ENCODE peak calls at places on chromosome 17, in seven cellular contexts. K is amniotic stem cell; T is OCI-LY7; B is CD8-positive, alpha-beta T cell; U is ovary; Y is stimulated activated CD4-positive, alpha-beta T cell treated with anti-CD3 and anti-CD28 coated beads, Interleukin-2, amount 100 ng/mL, for 4 hours; F is activated CD8-positive, alpha-beta T cell treated with anti-CD3 and anti-CD28 coated beads, Interleukin-2, amount 10 ng/mL, durations not matched to agents 7 days and 5 days. D is an unnamed sample.
A peak's percentile ranks its signal among the peaks of the same experiment; 100 is the strongest.

GRCh38 chr17:77691216-77692085 is 267.1 kb upstream of the TNRC6C start:
- DNase-seq in U (no peak), Y (no peak), T (peak; percentile 84), B (no peak), K (no peak), F (no peak), D (no peak)

GRCh38 chr17:59779521-59779920 is 72.1 kb downstream of the VMP1 start:
- DNase-seq in U (no peak), K (no peak), Y (no peak), F (no peak), B (no peak), T (no peak), D (no peak)

GRCh38 chr17:73228748-73229236 is 32.9 kb downstream of the CPSF4L start:
- DNase-seq in F (peak; percentile 42), U (peak; percentile 56), B (no peak), K (peak; percentile 47), Y (peak; percentile 6), T (no peak), D (peak; percentile 68)

GRCh38 chr17:50768348-50768761 is 1.0 kb upstream of the ANKRD40CL start:
- DNase-seq in K (no peak), T (no peak), B (no peak), U (no peak), Y (no peak), F (no peak), D (no peak)

GRCh38 chr17:81510798-81511549 is 1.6 kb downstream of the ACTG1 start:
- DNase-seq in U (no peak), Y (no peak), T (peak; percentile 54), B (peak; percentile 70), K (no peak), F (peak; percentile 71), D (peak; percentile 35)

GRCh38 chr17:7767425-7768021 is 50.0 kb downstream of the DNAH2 start:
- DNase-seq in U (no peak), F (no peak), T (no peak), K (no peak), B (no peak), Y (no peak), D (no peak)

GRCh38 chr17:72357764-72358365 is 237.0 kb downstream of the SOX9 start:
- DNase-seq in U (no peak), F (no peak), T (no peak), B (no peak), K (no peak), Y (no peak), D (no peak)

GRCh38 chr17:64253470-64253869 is 9.6 kb downstream of the TEX2 start:
- DNase-seq in B (no peak), K (no peak), Y (no peak), U (no peak), F (no peak), T (no peak), D (no peak)

GRCh38 chr17:83054518-83055125 is 24.8 kb upstream of the METRNL start:
- DNase-seq in K (no peak), F (peak; percentile 20), Y (no peak), B (no peak), U (no peak), T (no peak), D (no peak)

GRCh38 chr17:78202666-78203065 is 11.4 kb upstream of the BIRC5 start:
- DNase-seq in Y (no peak), B (no peak), T (no peak), K (no peak), F (no peak), U (no peak), D (no peak)

GRCh38 chr17:61353211-61353610 is 46.4 kb upstream of the TBX2 start:
- DNase-seq in B (no peak), Y (no peak), T (no peak), U (no peak), K (no peak), F (no peak), D (no peak)

GRCh38 chr17:58786586-58787295 is 31.1 kb downstream of the PPM1E start:
- DNase-seq in K (peak; percentile 28), T (no peak), U (no peak), Y (no peak), B (no peak), F (no peak), D (no peak)

GRCh38 chr17:2691069-2691871 is 20.3 kb downstream of the CLUH start:
- DNase-seq in F (no peak), K (no peak), T (no peak), U (no peak), Y (no peak), B (no peak), D (no peak)

GRCh38 chr17:62101519-62101918 is 36.4 kb upstream of the MED13 start:
- DNase-seq in T (no peak), B (no peak), Y (no peak), F (no peak), K (no peak), U (no peak), D (no peak)

GRCh38 chr17:34066528-34066927 is 188.6 kb upstream of the CCL2 start:
- DNase-seq in B (no peak), F (no peak), K (no peak), U (no peak), Y (no peak), T (no peak), D (no peak)

GRCh38 chr17:62981933-62982332 is 15.9 kb downstream of the TANC2 start:
- DNase-seq in Y (no peak), T (no peak), K (no peak), F (no peak), U (no peak), B (no peak), D (no peak)

GRCh38 chr17:51000835-51001638 is 119.6 kb downstream of the SPAG9 start:
- DNase-seq in F (peak; percentile 47), K (peak; percentile 32), T (peak; percentile 80), U (no peak), Y (peak; percentile 3), B (no peak), D (peak; percentile 78)

GRCh38 chr17:64005734-64006167 is 7.6 kb downstream of the PRR29 start:
- DNase-seq in T (no peak), F (no peak), K (no peak), U (no peak), Y (no peak), B (no peak), D (no peak)

D was measured in GM12865.